ENCODE peak calls at places on chromosomes 16 and 17, in four cellular contexts. One of them, this sample, is unnamed.

GRCh38 chr17:67578058-67578457 is 139.7 kb upstream of the NOL11 start:
- DNase-seq in H54: no peak
- DNase-seq in NCI-H2029: no peak
- DNase-seq in WTC11: no peak
- DNase-seq in this sample: no peak

GRCh38 chr16:49636608-49637007 is 219.3 kb downstream of the ZNF423 start:
- DNase-seq in H54: no peak
- DNase-seq in NCI-H2029: no peak
- DNase-seq in WTC11: no peak
- DNase-seq in this sample: no peak

GRCh38 chr17:20223808-20224328 is 214.7 kb downstream of the SPECC1 start:
- DNase-seq in H54: no peak
- DNase-seq in NCI-H2029: no peak
- DNase-seq in WTC11: no peak
- DNase-seq in this sample: no peak

GRCh38 chr16:85464342-85465305 is 148.5 kb upstream of the GSE1 start:
- DNase-seq in H54: no peak
- DNase-seq in NCI-H2029: peak
- DNase-seq in WTC11: no peak
- DNase-seq in this sample: no peak

GRCh38 chr17:16273499-16273898 is 56.5 kb downstream of the PIGL start:
- DNase-seq in H54: no peak
- DNase-seq in NCI-H2029: no peak
- DNase-seq in WTC11: no peak
- DNase-seq in this sample: no peak

GRCh38 chr17:72030067-72030899 is 90.5 kb upstream of the SOX9 start:
- DNase-seq in H54: peak
- DNase-seq in NCI-H2029: peak
- DNase-seq in WTC11: peak
- DNase-seq in this sample: peak

GRCh38 chr17:16363749-16364536 is 10.7 kb upstream of the CENPV start:
- DNase-seq in H54: peak
- DNase-seq in NCI-H2029: peak
- DNase-seq in WTC11: peak
- DNase-seq in this sample: peak

GRCh38 chr17:65230040-65230439 is 92.9 kb downstream of the RGS9 start:
- DNase-seq in H54: no peak
- DNase-seq in NCI-H2029: no peak
- DNase-seq in WTC11: no peak
- DNase-seq in this sample: no peak

GRCh38 chr16:74309789-74310781 is 13.5 kb downstream of the PSMD7 start:
- DNase-seq in H54: peak
- DNase-seq in NCI-H2029: no peak
- DNase-seq in WTC11: no peak
- DNase-seq in this sample: peak

GRCh38 chr17:80475949-80476876 is at the start of gene NPTX1:
- DNase-seq in H54: no peak
- DNase-seq in NCI-H2029: no peak
- DNase-seq in WTC11: no peak
- DNase-seq in this sample: no peak

GRCh38 chr16:1311738-1312458 is 2.5 kb downstream of the UBE2I start:
- DNase-seq in H54: no peak
- DNase-seq in NCI-H2029: no peak
- DNase-seq in WTC11: no peak
- DNase-seq in this sample: no peak

GRCh38 chr16:68790130-68790761 is 53.1 kb upstream of the TANGO6 start:
- DNase-seq in H54: peak
- DNase-seq in NCI-H2029: no peak
- DNase-seq in WTC11: peak
- DNase-seq in this sample: no peak

GRCh38 chr17:82315703-82316358 is 1.6 kb downstream of the CD7 start:
- DNase-seq in H54: no peak
- DNase-seq in NCI-H2029: no peak
- DNase-seq in WTC11: no peak
- DNase-seq in this sample: no peak

GRCh38 chr17:38747385-38748328 is 479 bp downstream of the PCGF2 start:
- DNase-seq in H54: no peak
- DNase-seq in NCI-H2029: no peak
- DNase-seq in WTC11: peak
- DNase-seq in this sample: no peak

GRCh38 chr17:42403150-42403549 is 14.9 kb upstream of the STAT3 start:
- DNase-seq in H54: no peak
- DNase-seq in NCI-H2029: no peak
- DNase-seq in WTC11: peak
- DNase-seq in this sample: no peak

GRCh38 chr17:65312718-65313382 is 175.7 kb downstream of the RGS9 start:
- DNase-seq in H54: no peak
- DNase-seq in NCI-H2029: no peak
- DNase-seq in WTC11: no peak
- DNase-seq in this sample: no peak

GRCh38 chr16:68645494-68646388 is 631 bp downstream of the CDH3 start:
- DNase-seq in H54: no peak
- DNase-seq in NCI-H2029: no peak
- DNase-seq in WTC11: peak
- DNase-seq in this sample: no peak

GRCh38 chr16:30377050-30377811 is 2.6 kb downstream of the MYL11 start:
- DNase-seq in H54: no peak
- DNase-seq in NCI-H2029: no peak
- DNase-seq in WTC11: no peak
- DNase-seq in this sample: no peak

GRCh38 chr16:85867189-85867588 is 31.8 kb upstream of the IRF8 start:
- DNase-seq in H54: no peak
- DNase-seq in NCI-H2029: no peak
- DNase-seq in WTC11: no peak
- DNase-seq in this sample: no peak

GRCh38 chr16:86221085-86221484 is 289.2 kb upstream of the FOXF1 start:
- DNase-seq in H54: no peak
- DNase-seq in NCI-H2029: no peak
- DNase-seq in WTC11: no peak
- DNase-seq in this sample: no peak

GRCh38 chr17:81285179-81285878 is 9.8 kb downstream of the SLC38A10 start:
- DNase-seq in H54: no peak
- DNase-seq in NCI-H2029: no peak
- DNase-seq in WTC11: no peak
- DNase-seq in this sample: no peak

GRCh38 chr17:82520041-82520910 is 744 bp downstream of the FOXK2 start:
- DNase-seq in H54: no peak
- DNase-seq in NCI-H2029: no peak
- DNase-seq in WTC11: peak
- DNase-seq in this sample: no peak

GRCh38 chr17:43665387-43666101 is 3.8 kb upstream of the MEOX1 start:
- DNase-seq in H54: no peak
- DNase-seq in NCI-H2029: no peak
- DNase-seq in WTC11: no peak
- DNase-seq in this sample: no peak

GRCh38 chr16:55000595-55000994 is 69.9 kb downstream of the IRX5 start:
- DNase-seq in H54: no peak
- DNase-seq in NCI-H2029: no peak
- DNase-seq in WTC11: no peak
- DNase-seq in this sample: no peak

GRCh38 chr17:7281074-7281952 is at the start of gene SLC2A4:
- DNase-seq in H54: peak
- DNase-seq in NCI-H2029: peak
- DNase-seq in WTC11: peak
- DNase-seq in this sample: peak

GRCh38 chr17:46026045-46026814 is 27.2 kb downstream of the STH start:
- DNase-seq in H54: no peak
- DNase-seq in NCI-H2029: no peak
- DNase-seq in WTC11: no peak
- DNase-seq in this sample: no peak

GRCh38 chr17:40021471-40021961 is 6.3 kb downstream of the CSF3 start:
- DNase-seq in H54: peak
- DNase-seq in NCI-H2029: no peak
- DNase-seq in WTC11: no peak
- DNase-seq in this sample: peak

GRCh38 chr17:12664252-12664651 is 1.4 kb upstream of the MYOCD start:
- DNase-seq in H54: no peak
- DNase-seq in NCI-H2029: no peak
- DNase-seq in WTC11: no peak
- DNase-seq in this sample: no peak

GRCh38 chr17:39676198-39676819 is 8.1 kb downstream of the PNMT start:
- DNase-seq in H54: no peak
- DNase-seq in NCI-H2029: peak
- DNase-seq in WTC11: no peak
- DNase-seq in this sample: no peak

GRCh38 chr17:67270411-67270810 is 25.4 kb upstream of the HELZ start:
- DNase-seq in H54: no peak
- DNase-seq in NCI-H2029: no peak
- DNase-seq in WTC11: no peak
- DNase-seq in this sample: no peak

GRCh38 chr16:67555795-67556212 is 6.5 kb upstream of the CTCF start:
- DNase-seq in H54: no peak
- DNase-seq in NCI-H2029: no peak
- DNase-seq in WTC11: no peak
- DNase-seq in this sample: peak

GRCh38 chr17:64777413-64778101 is 115.5 kb upstream of the SMURF2 start:
- DNase-seq in H54: no peak
- DNase-seq in NCI-H2029: peak
- DNase-seq in WTC11: no peak
- DNase-seq in this sample: no peak

GRCh38 chr16:74984194-74984669 is 691 bp downstream of the WDR59 start:
- DNase-seq in H54: no peak
- DNase-seq in NCI-H2029: no peak
- DNase-seq in WTC11: no peak
- DNase-seq in this sample: no peak

GRCh38 chr17:1568950-1569810 is 6.6 kb upstream of the PITPNA start:
- DNase-seq in H54: no peak
- DNase-seq in NCI-H2029: no peak
- DNase-seq in WTC11: no peak
- DNase-seq in this sample: no peak

GRCh38 chr17:27609606-27610303 is 21.2 kb upstream of the LGALS9 start:
- DNase-seq in H54: peak
- DNase-seq in NCI-H2029: no peak
- DNase-seq in WTC11: peak
- DNase-seq in this sample: peak

GRCh38 chr17:27207073-27207511 is 86.8 kb upstream of the WSB1 start:
- DNase-seq in H54: peak
- DNase-seq in NCI-H2029: no peak
- DNase-seq in WTC11: no peak
- DNase-seq in this sample: no peak

GRCh38 chr16:12340151-12340733 is 363.7 kb downstream of the SNX29 start:
- DNase-seq in H54: peak
- DNase-seq in NCI-H2029: peak
- DNase-seq in WTC11: peak
- DNase-seq in this sample: no peak